ENCODE peak calls at places on chromosomes 7 and 10, in eight cellular contexts. One of them, this sample, is unnamed. For H3K4me1, the result is how much of the 10 kb centered on the place peaks cover.

GRCh38 chr10:112835933-112836564 is 114.0 kb upstream of the TCF7L2 start:
- DNase-seq in sigmoid colon: peak
- DNase-seq in GM12878: no peak
- DNase-seq in ovary: no peak
- DNase-seq in H1: no peak
- DNase-seq in A549: no peak
- DNase-seq in transverse colon: peak
- DNase-seq in stomach: no peak
- DNase-seq in this sample: no peak

GRCh38 chr10:128059266-128059850 is 66.9 kb downstream of the MKI67 start:
- DNase-seq in transverse colon: no peak
- DNase-seq in A549: no peak
- DNase-seq in GM12878: no peak
- DNase-seq in stomach: no peak
- DNase-seq in ovary: no peak
- DNase-seq in sigmoid colon: no peak
- DNase-seq in H1: no peak
- DNase-seq in this sample: no peak

GRCh38 chr7:151244156-151244870 is 4.2 kb downstream of the SMARCD3 start:
- DNase-seq in A549: peak
- DNase-seq in transverse colon: peak
- DNase-seq in H1: no peak
- DNase-seq in GM12878: peak
- DNase-seq in stomach: peak
- DNase-seq in ovary: no peak
- DNase-seq in sigmoid colon: no peak
- DNase-seq in this sample: peak

GRCh38 chr10:47184273-47184672 is 115.7 kb upstream of the GDF10 start:
- DNase-seq in stomach: no peak
- DNase-seq in sigmoid colon: no peak
- DNase-seq in transverse colon: no peak
- DNase-seq in ovary: no peak
- DNase-seq in A549: no peak
- DNase-seq in GM12878: no peak
- DNase-seq in H1: no peak
- DNase-seq in this sample: no peak

GRCh38 chr10:1074063-1074747 is 18.0 kb downstream of the WDR37 start:
- DNase-seq in A549: no peak
- DNase-seq in stomach: no peak
- DNase-seq in ovary: no peak
- DNase-seq in GM12878: no peak
- DNase-seq in H1: no peak
- DNase-seq in sigmoid colon: no peak
- DNase-seq in transverse colon: no peak
- DNase-seq in this sample: no peak

GRCh38 chr7:78368781-78369180 is 570.2 kb downstream of the PHTF2 start:
- DNase-seq in A549: no peak
- DNase-seq in stomach: no peak
- DNase-seq in transverse colon: no peak
- DNase-seq in H1: no peak
- DNase-seq in ovary: no peak
- DNase-seq in GM12878: no peak
- DNase-seq in sigmoid colon: no peak
- DNase-seq in this sample: no peak

GRCh38 chr10:45557275-45557905 is 115.2 kb downstream of the ZFAND4 start:
- DNase-seq in stomach: no peak
- DNase-seq in ovary: no peak
- DNase-seq in sigmoid colon: no peak
- DNase-seq in transverse colon: no peak
- DNase-seq in GM12878: no peak
- DNase-seq in H1: peak
- DNase-seq in A549: no peak
- DNase-seq in this sample: no peak

GRCh38 chr7:16811555-16811954 is 6.8 kb upstream of the AGR2 start:
- DNase-seq in transverse colon: no peak
- DNase-seq in stomach: no peak
- DNase-seq in ovary: no peak
- DNase-seq in A549: peak
- DNase-seq in sigmoid colon: no peak
- DNase-seq in GM12878: no peak
- DNase-seq in H1: no peak
- DNase-seq in this sample: no peak

GRCh38 chr10:69965086-69965485 is 87.6 kb upstream of the MACROH2A2 start:
- DNase-seq in H1: no peak
- DNase-seq in GM12878: no peak
- DNase-seq in transverse colon: no peak
- DNase-seq in sigmoid colon: no peak
- DNase-seq in stomach: no peak
- DNase-seq in A549: no peak
- DNase-seq in ovary: no peak
- DNase-seq in this sample: peak

GRCh38 chr10:86775056-86775858 is 18.8 kb downstream of the BMPR1A start:
- DNase-seq in A549: no peak
- DNase-seq in GM12878: peak
- DNase-seq in H1: no peak
- DNase-seq in ovary: no peak
- DNase-seq in sigmoid colon: no peak
- DNase-seq in stomach: no peak
- DNase-seq in transverse colon: no peak
- DNase-seq in this sample: no peak

GRCh38 chr7:90749262-90749661 is 153.1 kb downstream of the CDK14 start:
- DNase-seq in stomach: no peak
- DNase-seq in transverse colon: no peak
- DNase-seq in ovary: no peak
- DNase-seq in sigmoid colon: no peak
- DNase-seq in GM12878: no peak
- DNase-seq in H1: no peak
- DNase-seq in A549: no peak
- DNase-seq in this sample: no peak

GRCh38 chr7:44565097-44565794 is 8.5 kb downstream of the DDX56 start:
- DNase-seq in sigmoid colon: peak
- DNase-seq in GM12878: no peak
- DNase-seq in stomach: peak
- DNase-seq in H1: peak
- DNase-seq in ovary: peak
- DNase-seq in transverse colon: peak
- DNase-seq in A549: peak
- DNase-seq in this sample: peak

GRCh38 chr7:44567884-44568283 is 5.8 kb downstream of the DDX56 start:
- DNase-seq in H1: no peak
- DNase-seq in stomach: no peak
- DNase-seq in GM12878: no peak
- DNase-seq in sigmoid colon: no peak
- DNase-seq in transverse colon: no peak
- DNase-seq in A549: no peak
- DNase-seq in ovary: no peak
- DNase-seq in this sample: no peak

GRCh38 chr7:44564606-44565005 is 9.1 kb downstream of the DDX56 start:
- DNase-seq in GM12878: no peak
- DNase-seq in ovary: no peak
- DNase-seq in transverse colon: no peak
- DNase-seq in A549: no peak
- DNase-seq in stomach: no peak
- DNase-seq in H1: no peak
- DNase-seq in sigmoid colon: no peak
- DNase-seq in this sample: no peak

GRCh38 chr7:44566680-44567079 is 7.0 kb downstream of the DDX56 start:
- DNase-seq in GM12878: no peak
- DNase-seq in transverse colon: no peak
- DNase-seq in H1: no peak
- DNase-seq in A549: no peak
- DNase-seq in ovary: no peak
- DNase-seq in stomach: no peak
- DNase-seq in sigmoid colon: no peak
- DNase-seq in this sample: no peak

DNA sequence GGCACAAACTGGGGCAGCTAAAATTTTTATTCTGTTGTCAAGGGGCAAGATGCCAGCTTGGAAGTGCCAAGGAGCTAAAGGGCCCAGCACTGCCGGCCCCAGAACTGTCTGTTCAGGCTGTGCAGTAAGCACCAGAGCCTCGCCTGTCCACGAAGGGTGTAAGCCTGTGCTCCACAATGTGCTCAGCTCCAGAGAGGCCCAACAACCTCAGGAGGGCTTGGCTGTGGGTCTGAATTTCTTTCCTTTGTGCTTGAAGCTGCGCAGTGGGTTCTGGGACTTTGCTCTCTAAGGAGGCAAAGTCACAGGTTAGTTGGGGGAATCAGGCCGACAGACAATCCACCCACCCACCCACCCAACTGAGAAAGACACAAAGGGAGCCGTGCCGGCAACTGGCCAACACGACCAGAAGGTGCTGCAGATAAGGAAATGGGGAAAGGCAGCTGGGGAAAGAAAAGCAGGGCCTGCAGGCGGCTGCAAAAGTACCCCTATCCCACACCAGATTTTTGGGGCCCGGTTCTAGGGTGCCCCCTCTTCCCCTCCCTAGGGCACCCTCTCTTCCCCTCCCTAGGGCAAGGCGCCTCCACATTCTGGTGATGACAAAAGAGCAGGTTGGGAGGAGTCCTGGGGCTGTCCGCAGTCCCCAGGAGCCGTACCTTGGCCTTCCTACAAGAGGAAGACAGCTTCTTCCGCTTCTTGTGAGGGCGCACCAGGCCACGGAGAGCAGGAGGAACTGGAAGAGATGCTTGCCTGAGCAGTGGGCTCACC is 7.7 kb downstream of the DDX56 start:
- DNase-seq in stomach: no peak
- DNase-seq in sigmoid colon: no peak
- DNase-seq in A549: no peak
- DNase-seq in ovary: no peak
- DNase-seq in GM12878: no peak
- DNase-seq in transverse colon: no peak
- DNase-seq in H1: no peak
- DNase-seq in this sample: no peak
- TF ChIP-seq CTCF in stomach: no peak
- TF ChIP-seq CTCF in sigmoid colon: no peak
- TF ChIP-seq CTCF in A549: peak
- TF ChIP-seq CTCF in ovary: no peak
- TF ChIP-seq CTCF in GM12878: no peak
- TF ChIP-seq CTCF in transverse colon: no peak
- TF ChIP-seq CTCF in H1: no peak
- TF ChIP-seq CTCF in this sample: no peak

GRCh38 chr10:49613882-49614241 is at the start of gene CHAT:
- DNase-seq in ovary: no peak
- DNase-seq in sigmoid colon: peak
- DNase-seq in transverse colon: no peak
- DNase-seq in GM12878: no peak
- DNase-seq in A549: no peak
- DNase-seq in H1: no peak
- DNase-seq in stomach: no peak
- DNase-seq in this sample: no peak

GRCh38 chr10:49614242-49615198 is 683 bp downstream of the CHAT start:
- DNase-seq in stomach: no peak
- DNase-seq in H1: no peak
- DNase-seq in GM12878: no peak
- DNase-seq in ovary: no peak
- DNase-seq in A549: no peak
- DNase-seq in sigmoid colon: peak
- DNase-seq in transverse colon: no peak
- DNase-seq in this sample: no peak

GRCh38 chr10:49616421-49617230 is 2.8 kb downstream of the CHAT start:
- DNase-seq in ovary: no peak
- DNase-seq in transverse colon: no peak
- DNase-seq in sigmoid colon: peak
- DNase-seq in A549: no peak
- DNase-seq in H1: no peak
- DNase-seq in GM12878: no peak
- DNase-seq in stomach: no peak
- DNase-seq in this sample: no peak

GRCh38 chr10:49615721-49616120 is 1.9 kb downstream of the CHAT start:
- DNase-seq in transverse colon: no peak
- DNase-seq in sigmoid colon: peak
- DNase-seq in stomach: no peak
- DNase-seq in A549: no peak
- DNase-seq in ovary: no peak
- DNase-seq in H1: no peak
- DNase-seq in GM12878: no peak
- DNase-seq in this sample: no peak

GRCh38 chr10:49615213-49615612 is 1.4 kb downstream of the CHAT start:
- DNase-seq in ovary: no peak
- DNase-seq in A549: no peak
- DNase-seq in H1: no peak
- DNase-seq in stomach: no peak
- DNase-seq in GM12878: no peak
- DNase-seq in transverse colon: no peak
- DNase-seq in sigmoid colon: peak
- DNase-seq in this sample: no peak
- TF ChIP-seq EP300 in ovary: no peak
- TF ChIP-seq EP300 in A549: no peak
- TF ChIP-seq EP300 in H1: no peak
- TF ChIP-seq EP300 in stomach: no peak
- TF ChIP-seq EP300 in GM12878: no peak
- TF ChIP-seq EP300 in transverse colon: no peak
- TF ChIP-seq EP300 in sigmoid colon: no peak
- TF ChIP-seq EP300 in this sample: no peak

GRCh38 chr7:128053023-128053422 is 21.8 kb upstream of the LRRC4 start:
- DNase-seq in H1: no peak
- DNase-seq in A549: no peak
- DNase-seq in transverse colon: no peak
- DNase-seq in GM12878: no peak
- DNase-seq in ovary: no peak
- DNase-seq in stomach: no peak
- DNase-seq in sigmoid colon: no peak
- DNase-seq in this sample: no peak

GRCh38 chr7:128053991-128054390 is 22.8 kb upstream of the LRRC4 start:
- DNase-seq in A549: no peak
- DNase-seq in ovary: no peak
- DNase-seq in transverse colon: no peak
- DNase-seq in stomach: no peak
- DNase-seq in sigmoid colon: no peak
- DNase-seq in H1: no peak
- DNase-seq in GM12878: no peak
- DNase-seq in this sample: no peak

GRCh38 chr7:128057909-128058308 is 26.7 kb upstream of the LRRC4 start:
- DNase-seq in GM12878: no peak
- DNase-seq in ovary: no peak
- DNase-seq in stomach: no peak
- DNase-seq in H1: no peak
- DNase-seq in A549: no peak
- DNase-seq in transverse colon: no peak
- DNase-seq in sigmoid colon: no peak
- DNase-seq in this sample: no peak

GRCh38 chr7:128056901-128057300 is 25.7 kb upstream of the LRRC4 start:
- DNase-seq in ovary: no peak
- DNase-seq in stomach: no peak
- DNase-seq in A549: no peak
- DNase-seq in transverse colon: no peak
- DNase-seq in GM12878: no peak
- DNase-seq in sigmoid colon: no peak
- DNase-seq in H1: no peak
- DNase-seq in this sample: no peak

GRCh38 chr7:128055668-128056067 is 24.4 kb upstream of the LRRC4 start:
- DNase-seq in stomach: no peak
- DNase-seq in A549: no peak
- DNase-seq in transverse colon: no peak
- DNase-seq in GM12878: no peak
- DNase-seq in sigmoid colon: no peak
- DNase-seq in ovary: no peak
- DNase-seq in H1: no peak
- DNase-seq in this sample: no peak
- H3K4me1 ChIP-seq in stomach: under half
- H3K4me1 ChIP-seq in A549: under half
- H3K4me1 ChIP-seq in transverse colon: under half
- H3K4me1 ChIP-seq in GM12878: under half
- H3K4me1 ChIP-seq in sigmoid colon: under half
- H3K4me1 ChIP-seq in ovary: under half
- H3K4me1 ChIP-seq in H1: under half
- H3K4me1 ChIP-seq in this sample: under half

GRCh38 chr10:132546567-132547420 is 9.2 kb downstream of the INPP5A start:
- DNase-seq in GM12878: no peak
- DNase-seq in A549: no peak
- DNase-seq in transverse colon: peak
- DNase-seq in ovary: no peak
- DNase-seq in sigmoid colon: peak
- DNase-seq in stomach: peak
- DNase-seq in H1: no peak
- DNase-seq in this sample: no peak
- TF ChIP-seq CTCF in GM12878: no peak
- TF ChIP-seq CTCF in A549: no peak
- TF ChIP-seq CTCF in transverse colon: no peak
- TF ChIP-seq CTCF in ovary: no peak
- TF ChIP-seq CTCF in sigmoid colon: no peak
- TF ChIP-seq CTCF in stomach: no peak
- TF ChIP-seq CTCF in H1: no peak
- TF ChIP-seq CTCF in this sample: no peak

This sample was measured in tibial nerve.